ENCODE peak calls at places on chromosome 10, in six cellular contexts. One of them, this sample, is unnamed.

GRCh38 chr10:43318978-43319965 is 52.2 kb upstream of the FXYD4 start:
- DNase-seq in NCI-H748 treated with DMSO at 0.1 percent for 48 hours: no peak
- DNase-seq in esophagus muscularis mucosa: no peak
- DNase-seq in HFF-Myc: no peak
- DNase-seq in head of caudate nucleus: no peak
- DNase-seq in endothelial cell: no peak
- DNase-seq in this sample: no peak

GRCh38 chr10:132939957-132940790 is 2.2 kb downstream of the CFAP46 start:
- DNase-seq in NCI-H748 treated with DMSO at 0.1 percent for 48 hours: no peak
- DNase-seq in esophagus muscularis mucosa: no peak
- DNase-seq in HFF-Myc: no peak
- DNase-seq in head of caudate nucleus: peak; percentile 76
- DNase-seq in endothelial cell: peak; percentile 72
- DNase-seq in this sample: no peak

GRCh38 chr10:79025113-79025832 is 43.5 kb upstream of the ZMIZ1 start:
- DNase-seq in NCI-H748 treated with DMSO at 0.1 percent for 48 hours: no peak
- DNase-seq in esophagus muscularis mucosa: no peak
- DNase-seq in HFF-Myc: no peak
- DNase-seq in head of caudate nucleus: peak; percentile 53
- DNase-seq in endothelial cell: no peak
- DNase-seq in this sample: no peak

GRCh38 chr10:88899886-88900285 is 19.8 kb downstream of the STAMBPL1 start:
- DNase-seq in NCI-H748 treated with DMSO at 0.1 percent for 48 hours: no peak
- DNase-seq in esophagus muscularis mucosa: no peak
- DNase-seq in HFF-Myc: no peak
- DNase-seq in head of caudate nucleus: no peak
- DNase-seq in endothelial cell: no peak
- DNase-seq in this sample: no peak

GRCh38 chr10:10513067-10513466 is 504.6 kb upstream of the CELF2 start:
- DNase-seq in NCI-H748 treated with DMSO at 0.1 percent for 48 hours: no peak
- DNase-seq in esophagus muscularis mucosa: no peak
- DNase-seq in HFF-Myc: no peak
- DNase-seq in head of caudate nucleus: no peak
- DNase-seq in endothelial cell: no peak
- DNase-seq in this sample: no peak

GRCh38 chr10:88172159-88172558 is 308.7 kb downstream of the PTEN start:
- DNase-seq in NCI-H748 treated with DMSO at 0.1 percent for 48 hours: no peak
- DNase-seq in esophagus muscularis mucosa: no peak
- DNase-seq in HFF-Myc: no peak
- DNase-seq in head of caudate nucleus: no peak
- DNase-seq in endothelial cell: no peak
- DNase-seq in this sample: no peak

GRCh38 chr10:23262928-23263327 is 70.8 kb downstream of the PTF1A start:
- DNase-seq in NCI-H748 treated with DMSO at 0.1 percent for 48 hours: no peak
- DNase-seq in esophagus muscularis mucosa: no peak
- DNase-seq in HFF-Myc: no peak
- DNase-seq in head of caudate nucleus: no peak
- DNase-seq in endothelial cell: no peak
- DNase-seq in this sample: no peak

GRCh38 chr10:73529089-73529832 is 33.4 kb upstream of the PPP3CB start:
- DNase-seq in NCI-H748 treated with DMSO at 0.1 percent for 48 hours: peak; percentile 55
- DNase-seq in esophagus muscularis mucosa: no peak
- DNase-seq in HFF-Myc: peak; percentile 51
- DNase-seq in head of caudate nucleus: peak; percentile 51
- DNase-seq in endothelial cell: peak; percentile 34
- DNase-seq in this sample: peak; percentile 80